ENCODE peak calls at places on chromosomes 13 and 19, in eight cellular contexts. H is GM23248; J is tibial artery; I is CD4-positive, alpha-beta memory T cell; O is body of pancreas; P is left ventricle myocardium inferior; W is breast epithelium; F is SK-N-SH. G is an unnamed sample. For H3K27me3, the result is how much of the 10 kb centered on the place peaks cover.

GRCh38 chr13:31755803-31756212 is 16.5 kb downstream of the RXFP2 start:
- DNase-seq in I (no peak), O (no peak), H (peak), J (no peak), F (no peak), W (no peak), P (no peak), G (no peak)

GRCh38 chr13:59409211-59409610 is 754.5 kb downstream of the DIAPH3 start:
- DNase-seq in I (no peak), P (peak), J (no peak), O (peak), H (no peak), F (no peak), W (peak), G (no peak)

GRCh38 chr19:35533822-35534521 is 716 bp downstream of the GAPDHS start:
- DNase-seq in O (no peak), P (no peak), H (peak), J (no peak), F (no peak), W (no peak), I (peak), G (no peak)

GRCh38 chr13:40875048-40875447 is 85.6 kb downstream of the SLC25A15 start:
- DNase-seq in J (no peak), O (no peak), F (no peak), I (no peak), P (no peak), H (peak), W (no peak), G (no peak)

GRCh38 chr13:27086599-27087265 is 84.9 kb downstream of the USP12 start:
- DNase-seq in P (no peak), H (no peak), J (no peak), W (no peak), O (no peak), I (no peak), F (no peak), G (no peak)

GRCh38 chr13:102645701-102646100 is 48.9 kb downstream of the TPP2 start:
- DNase-seq in O (no peak), W (no peak), F (no peak), H (no peak), J (no peak), I (no peak), P (no peak), G (no peak)

GRCh38 chr19:17041994-17042393 is 15.4 kb upstream of the CPAMD8 start:
- DNase-seq in H (no peak), I (no peak), O (no peak), F (no peak), W (no peak), J (no peak), P (peak), G (no peak)

GRCh38 chr13:110501188-110501587 is 60.3 kb downstream of the RAB20 start:
- DNase-seq in P (no peak), W (no peak), J (no peak), O (no peak), H (no peak), F (no peak), I (no peak), G (no peak)

GRCh38 chr19:55172741-55173140 is 6.3 kb upstream of the DNAAF3 start:
- DNase-seq in O (no peak), F (no peak), I (no peak), H (peak), P (no peak), J (no peak), W (no peak), G (no peak)

GRCh38 chr13:108020027-108020426 is 195.3 kb downstream of the LIG4 start:
- DNase-seq in W (no peak), F (no peak), H (no peak), O (no peak), P (no peak), J (no peak), I (no peak), G (no peak)

GRCh38 chr13:90956036-90956435 is 391.5 kb upstream of the MIR17HG start:
- DNase-seq in J (no peak), O (no peak), F (no peak), I (no peak), H (no peak), P (no peak), W (no peak), G (no peak)

GRCh38 chr13:21557995-21558394 is 46.0 kb downstream of the MICU2 start:
- DNase-seq in W (no peak), O (no peak), F (peak), I (no peak), H (peak), P (no peak), J (no peak), G (no peak)

GRCh38 chr13:98731925-98732324 is 20.5 kb downstream of the SLC15A1 start:
- DNase-seq in H (no peak), F (no peak), O (no peak), I (no peak), J (no peak), W (no peak), P (no peak), G (no peak)

GRCh38 chr13:22175211-22175610 is 504.3 kb downstream of the FGF9 start:
- DNase-seq in J (no peak), O (no peak), I (no peak), H (no peak), P (no peak), W (no peak), F (no peak), G (no peak)

GRCh38 chr19:29785955-29786589 is 25.7 kb upstream of the CCNE1 start:
- DNase-seq in W (no peak), F (no peak), O (no peak), I (no peak), P (no peak), J (no peak), H (no peak), G (no peak)

GRCh38 chr13:39894586-39894985 is 239.1 kb downstream of the COG6 start:
- DNase-seq in W (no peak), I (no peak), O (no peak), J (no peak), H (no peak), F (no peak), P (no peak), G (no peak)

GRCh38 chr13:75715598-75716523 is 79.7 kb downstream of the LMO7 start:
- DNase-seq in J (no peak), H (no peak), F (no peak), P (no peak), O (no peak), W (no peak), I (no peak), G (no peak)

GRCh38 chr13:24038405-24038804 is 122.1 kb upstream of the SPATA13 start:
- DNase-seq in I (no peak), W (no peak), J (no peak), O (no peak), P (no peak), F (no peak), H (peak), G (no peak)

GRCh38 chr13:26476111-26476743 is 81.3 kb upstream of the WASF3 start:
- DNase-seq in F (no peak), W (no peak), H (peak), J (peak), I (no peak), P (peak), O (no peak), G (no peak)

GRCh38 chr19:13961826-13962737 is 9.8 kb downstream of the DCAF15 start:
- DNase-seq in J (no peak), F (peak), H (no peak), O (no peak), P (no peak), I (no peak), W (no peak), G (no peak)

GRCh38 chr13:92682832-92683517 is 543.6 kb upstream of the GPC6 start:
- DNase-seq in J (no peak), I (no peak), P (no peak), O (no peak), W (no peak), F (no peak), H (no peak), G (no peak)

GRCh38 chr13:44920013-44920412 is 69.3 kb downstream of the NUFIP1 start:
- DNase-seq in W (no peak), F (no peak), H (no peak), J (no peak), O (no peak), P (no peak), I (no peak), G (no peak)

GRCh38 chr13:43019811-43020210 is 3.6 kb upstream of the DNAJC15 start:
- DNase-seq in I (no peak), F (no peak), P (no peak), H (no peak), J (no peak), O (no peak), W (no peak), G (no peak)

GRCh38 chr13:46531953-46532352 is 21.0 kb upstream of the LRCH1 start:
- DNase-seq in P (no peak), J (no peak), O (no peak), W (no peak), F (no peak), I (no peak), H (no peak), G (no peak)

GRCh38 chr19:34300962-34301361 is 46.6 kb downstream of the GARRE1 start:
- DNase-seq in W (no peak), F (no peak), P (no peak), H (no peak), I (no peak), O (no peak), J (no peak), G (no peak)

GRCh38 chr13:102049853-102050252 is 352.0 kb downstream of the FGF14 start:
- DNase-seq in I (no peak), O (no peak), F (no peak), P (no peak), J (no peak), W (no peak), H (no peak), G (no peak)

GRCh38 chr19:4025317-4025716 is 17.8 kb downstream of the PIAS4 start:
- DNase-seq in F (no peak), H (no peak), J (no peak), O (no peak), P (no peak), I (no peak), W (no peak), G (no peak)

DNA sequence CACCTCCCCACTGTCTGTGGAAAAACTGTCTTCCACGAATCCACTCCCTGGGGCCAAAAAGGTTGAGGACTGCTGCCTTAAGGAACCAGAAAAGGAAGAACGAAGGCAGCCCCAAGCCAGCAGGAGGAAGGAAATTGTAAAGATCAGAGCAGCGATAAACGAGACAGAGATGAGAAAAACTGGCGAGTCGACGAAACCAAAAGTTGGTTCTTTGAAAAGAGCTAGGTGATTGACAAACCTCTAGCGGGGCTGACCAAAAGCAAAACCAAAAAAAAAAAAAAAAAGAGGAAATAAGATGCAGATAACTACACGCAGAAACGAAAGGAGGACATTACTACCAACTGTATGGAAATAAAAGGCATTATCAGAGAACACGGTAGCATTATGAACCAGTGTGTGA is 76.9 kb downstream of the GADD45B start:
- DNase-seq in J (no peak), I (peak), O (no peak), W (no peak), H (peak), P (peak), F (no peak), G (no peak)
- H3K4me3 ChIP-seq in J (no peak), I (peak), O (no peak), W (no peak), H (peak), P (peak), F (peak), G (no peak)

GRCh38 chr19:1467228-1467511 is 11.8 kb downstream of the C19orf25 start:
- DNase-seq in H (no peak), J (no peak), P (no peak), F (no peak), O (no peak), W (no peak), I (no peak), G (no peak)

GRCh38 chr19:1466018-1466460 is 13.0 kb downstream of the C19orf25 start:
- DNase-seq in O (no peak), H (no peak), F (no peak), W (no peak), I (no peak), P (no peak), J (no peak), G (no peak)

GRCh38 chr19:1466461-1467227 is 12.4 kb downstream of the C19orf25 start:
- DNase-seq in O (no peak), H (peak), P (no peak), F (no peak), W (no peak), J (no peak), I (no peak), G (no peak)

GRCh38 chr19:1467512-1468273 is 11.3 kb downstream of the C19orf25 start:
- DNase-seq in W (no peak), O (no peak), I (no peak), H (no peak), J (no peak), F (no peak), P (no peak), G (no peak)

GRCh38 chr19:1465191-1466016 is 13.6 kb downstream of the C19orf25 start:
- DNase-seq in H (no peak), O (no peak), W (no peak), J (no peak), F (no peak), I (no peak), P (no peak), G (no peak)
- H3K27me3 ChIP-seq in H (under half), O (under half), W (under half), J (under half), F (under half), I (under half), P (half or more), G (under half)

GRCh38 chr19:21835810-21836444 is at the start of gene ZNF43:
- DNase-seq in F (peak), J (peak), O (peak), I (peak), P (peak), W (peak), H (peak), G (no peak)
- H3K4me3 ChIP-seq in F (peak), J (peak), O (no peak), I (peak), P (peak), W (peak), H (peak), G (no peak)

DNA sequence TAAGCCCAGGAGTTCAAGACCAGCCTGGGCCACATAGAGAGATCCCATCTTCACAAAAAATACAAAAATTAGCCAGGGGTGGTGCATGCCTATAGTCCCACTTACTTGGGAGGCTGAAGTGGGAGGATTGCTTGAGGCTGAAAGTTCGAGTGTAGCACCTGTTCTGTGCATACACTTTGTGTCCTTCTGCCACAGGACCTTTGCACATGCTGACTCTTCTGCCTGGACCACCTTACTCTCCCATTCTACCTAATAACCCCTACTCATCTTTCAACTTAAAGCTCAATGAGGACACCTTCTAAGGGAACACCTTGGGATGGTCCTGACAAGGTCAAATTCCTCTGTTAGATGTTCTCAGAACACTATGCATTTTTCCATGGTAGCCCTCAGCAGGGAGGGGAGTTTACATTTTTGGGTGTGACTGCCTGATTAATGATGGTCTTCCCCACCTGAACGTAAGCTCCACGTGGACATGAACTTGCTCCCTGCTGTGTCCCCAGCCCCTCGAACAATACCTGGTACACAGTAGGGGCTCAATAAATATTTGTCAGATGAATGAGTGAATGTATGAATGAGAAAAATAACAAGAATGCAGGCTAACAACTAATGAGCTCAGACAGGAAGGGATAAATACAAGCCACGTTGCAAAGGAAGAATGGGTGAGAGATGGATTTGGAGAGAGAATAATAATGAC is 11.2 kb upstream of the IZUMO2 start:
- DNase-seq in O (no peak), F (no peak), J (no peak), I (no peak), P (no peak), H (no peak), W (no peak), G (no peak)
- H3K27me3 ChIP-seq in O (under half), F (under half), J (under half), I (under half), P (under half), H (under half), W (under half), G (under half)

DNA sequence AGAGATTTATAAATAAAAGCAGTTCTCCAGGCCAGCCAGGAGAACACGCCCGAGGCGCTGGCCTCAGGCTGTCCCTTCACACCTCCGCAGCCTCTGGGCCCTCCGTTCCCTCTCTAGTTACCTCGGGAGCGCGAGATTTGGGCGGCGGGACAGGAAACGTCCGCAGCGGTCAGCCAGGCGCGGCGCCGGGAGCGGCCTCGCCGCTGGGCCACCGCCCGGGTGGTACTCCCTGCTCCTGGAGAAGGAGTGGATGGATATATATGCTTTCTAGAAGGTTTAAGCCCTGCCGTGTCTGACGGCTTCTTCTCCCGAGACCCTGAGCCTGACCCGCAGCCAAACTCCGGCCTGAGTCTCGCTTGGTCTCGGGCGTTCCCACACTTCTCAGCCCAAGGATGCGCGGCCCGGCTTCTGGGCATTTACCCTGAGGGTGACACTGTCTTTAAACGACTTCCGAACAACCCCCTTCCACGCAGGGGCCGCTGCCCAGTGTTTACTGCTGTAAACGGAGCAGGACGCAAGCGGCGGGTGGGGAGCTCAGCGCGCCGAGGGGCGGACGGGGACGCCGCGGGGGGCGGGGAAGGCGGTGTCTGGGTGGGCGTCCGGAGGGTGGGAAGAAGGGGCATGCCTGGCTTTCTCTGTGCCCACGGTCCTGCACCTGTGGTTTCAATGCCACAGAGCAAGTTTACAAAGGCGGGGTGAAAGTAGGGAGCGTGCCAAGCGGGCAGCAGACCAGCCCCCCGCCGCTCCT is 2.0 kb upstream of the ZIC2 start:
- DNase-seq in H (peak), O (no peak), W (peak), F (peak), J (no peak), I (no peak), P (no peak), G (peak)
- H3K4me3 ChIP-seq in H (peak), O (no peak), W (peak), F (peak), J (peak), I (no peak), P (peak), G (peak)

DNA sequence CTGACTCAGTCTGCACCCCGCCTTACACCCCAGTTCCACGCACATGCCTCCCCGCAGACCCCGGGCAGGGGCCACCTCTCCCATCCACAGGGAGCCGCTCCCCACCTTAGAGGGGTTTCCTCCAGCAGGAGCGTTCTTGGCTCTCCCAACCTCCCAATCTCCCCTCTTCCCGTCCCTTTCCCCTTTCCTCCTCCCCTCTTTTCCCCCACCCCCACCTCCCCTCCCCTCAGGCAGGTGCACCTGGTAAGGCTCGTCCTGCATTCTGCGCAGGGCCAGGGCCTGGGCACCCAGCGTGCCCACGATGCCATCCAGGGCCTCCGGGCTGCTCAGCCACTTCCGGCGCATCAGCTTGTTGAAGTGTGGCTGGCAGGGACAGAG is 27.3 kb downstream of the EXOC3L2 start:
- DNase-seq in H (no peak), I (no peak), F (no peak), W (no peak), O (no peak), P (no peak), J (no peak), G (no peak)
- H3K27me3 ChIP-seq in H (under half), I (under half), F (under half), W (under half), O (under half), P (half or more), J (under half), G (under half)

GRCh38 chr19:49142866-49143335 is 12.3 kb downstream of the HRC start:
- DNase-seq in W (peak), O (peak), I (no peak), P (peak), F (peak), J (peak), H (peak), G (peak)
- H3K4me3 ChIP-seq in W (peak), O (no peak), I (no peak), P (peak), F (peak), J (peak), H (peak), G (peak)

GRCh38 chr19:5561559-5561958 is 6.2 kb downstream of the TINCR start:
- DNase-seq in I (no peak), W (no peak), J (no peak), H (no peak), F (peak), P (no peak), O (no peak), G (no peak)

GRCh38 chr19:5564930-5565329 is 2.8 kb downstream of the TINCR start:
- DNase-seq in I (no peak), H (no peak), P (no peak), O (no peak), W (no peak), J (no peak), F (peak), G (no peak)

GRCh38 chr19:5562280-5562679 is 5.5 kb downstream of the TINCR start:
- DNase-seq in O (no peak), P (no peak), I (no peak), F (no peak), J (no peak), H (no peak), W (no peak), G (no peak)

GRCh38 chr19:5563941-5564612 is 3.7 kb downstream of the TINCR start:
- DNase-seq in O (no peak), H (peak), W (peak), F (peak), P (no peak), J (no peak), I (no peak), G (peak)

GRCh38 chr19:5563008-5563431 is 4.7 kb downstream of the TINCR start:
- DNase-seq in H (no peak), I (no peak), O (no peak), J (no peak), P (no peak), F (peak), W (no peak), G (no peak)
- H3K27me3 ChIP-seq in H (under half), I (under half), O (under half), J (under half), P (half or more), F (under half), W (under half), G (under half)